ENCODE peak calls at places on chromosome 16, in nine cellular contexts. W is MCF 10A; N is activated T-cell treated with anti-CD3 and anti-CD28 coated beads for 1 hour; I is ACHN; H is T-helper 2 cell; M is CD8-positive, alpha-beta memory T cell; C is MV-4-11; R is CD4-positive, CD25-positive, alpha-beta regulatory T cell; G is NCI-H748 treated with DMSO at 0.1 percent for 48 hours. E is an unnamed sample.

GRCh38 chr16:89137666-89138512 is 33.7 kb upstream of the CDH15 start:
- DNase-seq in W (no peak), N (no peak), I (no peak), H (no peak), M (no peak), C (no peak), R (no peak), G (no peak), E (no peak)

GRCh38 chr16:29804020-29804419 is 2.3 kb upstream of the MAZ start:
- DNase-seq in W (no peak), N (no peak), I (peak; percentile 33), H (no peak), M (no peak), C (no peak), R (no peak), G (no peak), E (no peak)

GRCh38 chr16:88856122-88856827 is 472 bp downstream of the GALNS start:
- DNase-seq in W (no peak), N (no peak), I (peak; percentile 14), H (peak; percentile 9), M (peak; percentile 23), C (no peak), R (peak; percentile 30), G (no peak), E (no peak)

GRCh38 chr16:80614908-80615696 is 74.3 kb downstream of the DYNLRB2 start:
- DNase-seq in W (peak; percentile 29), N (no peak), I (peak; percentile 48), H (no peak), M (no peak), C (no peak), R (no peak), G (no peak), E (peak; percentile 61)

GRCh38 chr16:54511181-54511731 is 224.7 kb upstream of the IRX3 start:
- DNase-seq in W (no peak), N (no peak), I (no peak), H (no peak), M (no peak), C (no peak), R (no peak), G (no peak), E (no peak)

GRCh38 chr16:8572919-8573724 is 17.2 kb downstream of the TMEM114 start:
- DNase-seq in W (peak; percentile 46), N (no peak), I (peak; percentile 33), H (no peak), M (no peak), C (peak; percentile 46), R (no peak), G (no peak), E (peak; percentile 43)

GRCh38 chr16:3509470-3509928 is 8.7 kb downstream of the CLUAP1 start:
- DNase-seq in W (peak; percentile 54), N (peak; percentile 65), I (no peak), H (peak; percentile 95), M (peak; percentile 46), C (no peak), R (peak; percentile 36), G (no peak), E (peak; percentile 64)

GRCh38 chr16:50745940-50746339 is 4.1 kb downstream of the CYLD start:
- DNase-seq in W (no peak), N (no peak), I (no peak), H (peak; percentile 66), M (no peak), C (no peak), R (no peak), G (no peak), E (no peak)

GRCh38 chr16:242281-242680 is 7.7 kb downstream of the FAM234A start:
- DNase-seq in W (no peak), N (no peak), I (no peak), H (no peak), M (no peak), C (no peak), R (no peak), G (no peak), E (no peak)

GRCh38 chr16:3113765-3114479 is 1.5 kb downstream of the ZNF205 start:
- DNase-seq in W (no peak), N (no peak), I (no peak), H (no peak), M (no peak), C (no peak), R (no peak), G (no peak), E (no peak)